ENCODE peak calls at places on chromosome X, in five cellular contexts. Q, W, O, A and M are unnamed samples.

GRCh38 chrX:81779701-81780100 is 577.8 kb downstream of the SH3BGRL start:
- DNase-seq in Q (no peak), W (no peak), A (no peak), O (no peak), M (no peak)

GRCh38 chrX:65587616-65588526 is 53.3 kb upstream of the LAS1L start:
- DNase-seq in A (no peak), W (no peak), Q (peak), O (no peak), M (no peak)

GRCh38 chrX:120308558-120308957 is 2.7 kb downstream of the TMEM255A start:
- DNase-seq in O (peak), Q (no peak), W (peak), A (peak), M (no peak)

GRCh38 chrX:80556148-80556547 is 135.9 kb downstream of the TENT5D start:
- DNase-seq in Q (no peak), W (no peak), A (no peak), O (no peak), M (no peak)

GRCh38 chrX:41457618-41458192 is 10.6 kb downstream of the NYX start:
- DNase-seq in W (peak), Q (no peak), O (no peak), A (no peak), M (no peak)

GRCh38 chrX:11770320-11770719 is 12.3 kb downstream of the MSL3 start:
- DNase-seq in W (no peak), A (peak), O (peak), Q (peak), M (peak)

GRCh38 chrX:142251202-142251601 is 46.1 kb upstream of the MAGEC2 start:
- DNase-seq in W (no peak), O (no peak), A (no peak), Q (no peak), M (no peak)

GRCh38 chrX:41600266-41600665 is 88.5 kb upstream of the GPR34 start:
- DNase-seq in W (no peak), O (no peak), Q (peak), A (no peak), M (peak)

GRCh38 chrX:153750126-153750774 is 13.8 kb upstream of the PLXNB3 start:
- DNase-seq in A (no peak), W (no peak), Q (no peak), O (no peak), M (no peak)

GRCh38 chrX:65196758-65197371 is 220.6 kb upstream of the ZC4H2 start:
- DNase-seq in Q (no peak), O (peak), W (peak), A (peak), M (no peak)

GRCh38 chrX:87813566-87813965 is 296.0 kb downstream of the KLHL4 start:
- DNase-seq in A (no peak), Q (no peak), O (no peak), W (no peak), M (no peak)

GRCh38 chrX:30673884-30674598 is 20.8 kb downstream of the GK start:
- DNase-seq in Q (no peak), O (no peak), A (no peak), W (no peak), M (no peak)

GRCh38 chrX:152814048-152814447 is 16.5 kb downstream of the CETN2 start:
- DNase-seq in Q (no peak), O (no peak), A (no peak), W (no peak), M (no peak)

GRCh38 chrX:65601530-65602281 is 65.7 kb upstream of the MSN start:
- DNase-seq in O (no peak), A (no peak), Q (peak), W (no peak), M (peak)

GRCh38 chrX:16826207-16826606 is 39.9 kb downstream of the TXLNG start:
- DNase-seq in W (no peak), O (no peak), A (no peak), Q (peak), M (peak)

GRCh38 chrX:56978172-56978571 is 17.2 kb downstream of the SPIN3 start:
- DNase-seq in Q (peak), W (no peak), A (no peak), O (peak), M (peak)

GRCh38 chrX:29431895-29432294 is 783.5 kb upstream of the MAGEB2 start:
- DNase-seq in W (no peak), O (no peak), Q (no peak), A (no peak), M (no peak)

GRCh38 chrX:42678133-42678532 is 99.8 kb downstream of the PPP1R2C start:
- DNase-seq in Q (no peak), A (no peak), W (no peak), O (no peak), M (peak)

GRCh38 chrX:129115104-129115503 is 408.2 kb downstream of the SMARCA1 start:
- DNase-seq in Q (peak), O (peak), W (peak), A (no peak), M (peak)

GRCh38 chrX:54386314-54386713 is 28.5 kb upstream of the WNK3 start:
- DNase-seq in Q (peak), O (no peak), A (no peak), W (no peak), M (peak)

GRCh38 chrX:108122748-108123147 is 31.2 kb downstream of the ATG4A start:
- DNase-seq in Q (peak), O (no peak), W (no peak), A (no peak), M (peak)

GRCh38 chrX:106300656-106301055 is 132.6 kb downstream of the PWWP3B start:
- DNase-seq in W (no peak), O (no peak), A (no peak), Q (no peak), M (no peak)

GRCh38 chrX:104084063-104084462 is 8.0 kb upstream of the TMSB15C start:
- DNase-seq in W (no peak), O (no peak), Q (no peak), A (no peak), M (no peak)

GRCh38 chrX:119826399-119826959 is 26.3 kb downstream of the UPF3B start:
- DNase-seq in Q (peak), A (no peak), O (no peak), W (no peak), M (peak)

GRCh38 chrX:30865020-30865419 is 24.0 kb downstream of the TAB3 start:
- DNase-seq in O (peak), Q (no peak), W (peak), A (no peak), M (peak)

GRCh38 chrX:9846631-9847030 is 60.4 kb downstream of the SHROOM2 start:
- DNase-seq in O (no peak), Q (no peak), A (no peak), W (no peak), M (no peak)
- H3K4me2 ChIP-seq in O (no peak), Q (no peak), A (no peak), W (no peak), M (peak)

GRCh38 chrX:1249101-1249887 is 19.3 kb upstream of the CSF2RA start:
- DNase-seq in Q (no peak), A (peak), O (peak), W (peak), M (peak)
- H2AFZ ChIP-seq in Q (no peak), A (peak), O (no peak), W (no peak), M (peak)

DNA sequence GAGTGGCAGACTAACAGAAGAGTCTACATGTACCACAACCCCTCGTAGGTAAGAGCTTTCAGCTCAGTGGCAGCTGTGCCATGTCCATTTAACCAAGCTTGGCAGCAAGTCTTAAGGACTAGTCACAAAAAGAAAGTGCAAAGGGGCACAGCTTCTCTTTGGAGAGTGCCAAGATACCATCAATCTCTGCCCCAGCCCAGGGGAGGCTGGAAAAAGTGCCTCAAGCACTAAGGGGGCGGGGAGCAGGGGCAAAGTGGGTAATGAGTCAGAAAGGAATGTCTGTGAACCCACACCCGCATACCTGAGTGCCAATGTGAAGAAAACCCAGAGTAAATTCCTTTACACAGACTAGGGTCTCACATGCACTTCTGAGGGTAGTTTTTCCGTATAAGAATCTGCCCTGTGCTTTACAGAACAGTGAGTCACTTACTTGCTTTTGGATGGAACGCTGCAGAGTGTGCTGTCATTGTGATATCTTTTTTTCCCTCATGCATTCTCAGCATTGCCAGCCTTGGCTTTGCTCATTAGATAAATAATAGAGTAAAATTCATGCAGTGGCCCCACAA is 219.8 kb downstream of the ZNF674 start:
- DNase-seq in O (peak), W (no peak), Q (peak), A (no peak), M (peak)
- H2BK15ac ChIP-seq in O (no peak), W (no peak), Q (no peak), A (no peak), M (no peak)

GRCh38 chrX:48473718-48473990 is 2.3 kb upstream of the FTSJ1 start:
- DNase-seq in Q (no peak), A (no peak), O (no peak), W (no peak), M (no peak)

GRCh38 chrX:48475774-48476577 is at the start of gene FTSJ1:
- DNase-seq in O (peak), A (peak), Q (peak), W (peak), M (peak)

GRCh38 chrX:48475295-48475694 is 704 bp upstream of the FTSJ1 start:
- DNase-seq in Q (no peak), W (no peak), O (no peak), A (no peak), M (no peak)

GRCh38 chrX:48474127-48474526 is 1.9 kb upstream of the FTSJ1 start:
- DNase-seq in Q (no peak), O (no peak), A (no peak), W (no peak), M (peak)

DNA sequence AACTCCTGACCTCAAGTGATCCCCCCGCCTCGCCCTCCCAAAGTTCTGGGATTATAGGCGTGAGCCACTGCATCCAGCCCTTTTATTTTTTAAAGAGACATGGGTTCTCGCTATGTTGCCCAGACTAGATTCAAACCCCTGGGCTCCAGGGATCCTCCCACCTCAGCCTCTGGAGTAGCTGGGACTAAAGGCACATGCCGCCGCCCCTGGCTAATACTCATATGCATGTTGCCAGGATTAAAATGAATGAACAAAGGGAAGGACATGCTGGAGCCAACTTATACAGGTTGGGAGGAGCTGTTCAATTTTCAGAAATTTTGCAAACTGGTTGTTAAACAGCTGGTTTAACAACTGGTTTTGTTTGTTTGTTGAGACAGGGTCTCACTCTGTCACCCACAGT is 1.4 kb upstream of the FTSJ1 start:
- DNase-seq in Q (no peak), A (no peak), W (no peak), O (no peak), M (no peak)
- H3K4me2 ChIP-seq in Q (no peak), A (no peak), W (no peak), O (no peak), M (no peak)

DNA sequence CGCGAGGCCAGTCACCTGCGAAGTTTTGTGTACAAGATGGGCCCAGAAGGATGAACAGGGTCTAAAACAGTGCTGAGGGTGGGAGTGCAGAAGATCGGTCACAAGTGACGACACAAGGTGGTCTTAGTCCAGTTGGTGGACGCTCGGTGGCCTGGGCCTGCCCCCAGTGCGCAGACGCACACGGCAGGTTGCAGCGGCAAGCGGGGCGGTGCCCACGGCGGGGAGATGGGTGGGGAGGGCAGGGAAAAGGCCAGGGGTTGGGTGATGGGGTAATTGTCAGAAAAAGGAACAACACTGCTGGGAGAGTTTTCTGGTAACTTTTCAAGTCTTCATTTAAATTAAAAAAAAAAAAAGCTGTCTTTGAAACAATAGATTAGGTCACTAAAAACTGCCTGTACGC is 1.0 kb upstream of the PRDX4 start:
- DNase-seq in A (no peak), W (no peak), O (no peak), Q (no peak), M (no peak)
- H2AFZ ChIP-seq in A (peak), W (no peak), O (no peak), Q (no peak), M (no peak)

GRCh38 chrX:72031118-72031517 is 100.6 kb downstream of the RTL5 start:
- DNase-seq in W (no peak), A (no peak), Q (no peak), O (no peak), M (no peak)
- H2BK15ac ChIP-seq in W (no peak), A (no peak), Q (no peak), O (no peak), M (no peak)

GRCh38 chrX:101386542-101386885 is 523 bp upstream of the BTK start:
- DNase-seq in A (no peak), W (no peak), O (no peak), Q (no peak), M (no peak)

GRCh38 chrX:101385026-101385684 is 836 bp downstream of the BTK start:
- DNase-seq in W (no peak), A (no peak), O (no peak), Q (no peak), M (no peak)

GRCh38 chrX:101383679-101384078 is 2.3 kb downstream of the BTK start:
- DNase-seq in O (no peak), W (no peak), Q (no peak), A (no peak), M (no peak)

GRCh38 chrX:101388604-101389003 is 2.2 kb upstream of the RPL36A start:
- DNase-seq in W (no peak), A (no peak), Q (no peak), O (no peak), M (no peak)

GRCh38 chrX:101385795-101386541 is at the start of gene BTK:
- DNase-seq in Q (no peak), O (no peak), W (no peak), A (no peak), M (no peak)
- H3K4me2 ChIP-seq in Q (no peak), O (no peak), W (no peak), A (no peak), M (no peak)

DNA sequence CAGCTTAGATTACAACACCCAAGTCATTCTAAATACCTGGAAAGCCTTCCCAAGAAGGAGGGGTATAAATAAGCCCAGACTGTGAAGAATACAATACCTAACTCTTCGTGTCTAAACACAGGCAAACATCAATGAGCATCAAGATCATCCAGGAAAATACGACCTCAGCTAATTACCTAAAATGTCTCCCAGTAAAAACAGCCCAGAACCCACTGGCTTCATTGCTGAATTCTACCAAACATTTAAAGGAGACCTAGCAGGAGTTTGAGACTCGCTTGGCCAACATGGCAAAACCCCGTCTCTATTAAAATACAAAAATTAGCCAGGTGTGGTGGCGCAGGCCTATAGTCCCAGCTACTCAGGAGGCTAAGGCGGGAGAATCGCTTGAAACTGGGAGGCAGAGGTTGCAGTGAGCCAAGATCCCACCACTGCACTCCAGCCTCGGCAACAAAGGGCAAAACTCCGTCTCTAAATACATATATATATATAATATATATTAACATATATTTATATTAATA is 19.1 kb upstream of the HSFX4 start:
- DNase-seq in Q (no peak), O (no peak), A (no peak), W (no peak), M (no peak)
- H2AFZ ChIP-seq in Q (no peak), O (no peak), A (no peak), W (no peak), M (no peak)